ENCODE peak calls at places on chromosomes 13 and 19, in four cellular contexts. D, F, X and M are unnamed samples.

GRCh38 chr13:23928985-23929384 is 31.7 kb upstream of the C1QTNF9B start:
- DNase-seq in F (no peak), D (no peak), X (no peak), M (peak)

GRCh38 chr19:17510220-17510993 is 1.0 kb upstream of the PGLS start:
- DNase-seq in F (no peak), D (no peak), X (no peak), M (no peak)

GRCh38 chr13:76884167-76884566 is 2.0 kb downstream of the KCTD12 start:
- DNase-seq in D (peak), X (no peak), F (no peak), M (peak)

GRCh38 chr19:18860725-18861124 is 29.0 kb downstream of the UPF1 start:
- DNase-seq in F (no peak), X (no peak), D (no peak), M (no peak)

GRCh38 chr19:21581646-21582045 is 76.2 kb downstream of the ZNF429 start:
- DNase-seq in D (no peak), X (no peak), F (no peak), M (no peak)

GRCh38 chr13:102922184-102922583 is 76.4 kb downstream of the ERCC5 start:
- DNase-seq in F (no peak), X (no peak), D (no peak), M (no peak)

GRCh38 chr19:46056536-46056935 is 15.7 kb upstream of the IGFL4 start:
- DNase-seq in X (no peak), D (no peak), F (no peak), M (peak)

GRCh38 chr13:92510416-92510815 is 716.2 kb upstream of the GPC6 start:
- DNase-seq in D (no peak), X (no peak), F (no peak), M (no peak)

GRCh38 chr13:49690133-49690989 is 925 bp downstream of the EBPL start:
- DNase-seq in X (peak), D (no peak), F (no peak), M (peak)

GRCh38 chr19:18029617-18030338 is 21.8 kb downstream of the ARRDC2 start:
- DNase-seq in X (no peak), F (no peak), D (no peak), M (peak)

GRCh38 chr13:43469791-43470190 is 317.0 kb downstream of the ENOX1 start:
- DNase-seq in D (no peak), F (no peak), X (no peak), M (no peak)

GRCh38 chr19:54207908-54208783 is 7.5 kb downstream of the RPS9 start:
- DNase-seq in X (no peak), F (peak), D (peak), M (peak)

GRCh38 chr19:54114340-54114826 is 1.1 kb downstream of the TFPT start:
- DNase-seq in X (peak), F (peak), D (peak), M (peak)

GRCh38 chr19:46621191-46622117 is 3.4 kb downstream of the PTGIR start:
- DNase-seq in D (no peak), F (no peak), X (no peak), M (no peak)

GRCh38 chr19:8430650-8431049 is 14.1 kb upstream of the HNRNPM start:
- DNase-seq in D (no peak), X (no peak), F (no peak), M (no peak)

GRCh38 chr13:112970552-112971287 is 1.7 kb downstream of the MCF2L start:
- DNase-seq in D (no peak), X (no peak), F (no peak), M (no peak)

GRCh38 chr13:72808917-72809500 is 27.1 kb downstream of the PIBF1 start:
- DNase-seq in F (no peak), D (no peak), X (no peak), M (no peak)

GRCh38 chr19:50537306-50537685 is 23.6 kb upstream of the ASPDH start:
- DNase-seq in F (no peak), D (no peak), X (no peak), M (no peak)

GRCh38 chr13:79445968-79446645 is 34.8 kb upstream of the NDFIP2 start:
- DNase-seq in D (peak), X (no peak), F (no peak), M (no peak)

GRCh38 chr19:53193534-53194222 is 520 bp upstream of the ZNF665 start:
- DNase-seq in F (no peak), D (no peak), X (no peak), M (no peak)

GRCh38 chr13:112889351-112890290 is 79.4 kb upstream of the MCF2L start:
- DNase-seq in F (no peak), D (peak), X (no peak), M (no peak)

GRCh38 chr13:29978211-29978610 is 127.8 kb upstream of the UBL3 start:
- DNase-seq in D (no peak), X (no peak), F (no peak), M (no peak)

GRCh38 chr19:38693380-38694223 is 46.2 kb downstream of the ACTN4 start:
- DNase-seq in D (peak), X (peak), F (no peak), M (peak)

GRCh38 chr19:39595950-39596349 is 6.4 kb upstream of the LGALS13 start:
- DNase-seq in F (no peak), X (no peak), D (no peak), M (peak)

GRCh38 chr13:103066991-103067390 is 774 bp upstream of the SLC10A2 start:
- DNase-seq in F (no peak), D (no peak), X (no peak), M (no peak)

GRCh38 chr19:55099557-55100506 is 17.6 kb downstream of the PPP1R12C start:
- DNase-seq in F (no peak), X (no peak), D (peak), M (no peak)

GRCh38 chr19:510606-511100 is 3.4 kb downstream of the TPGS1 start:
- DNase-seq in X (peak), D (peak), F (peak), M (peak)

GRCh38 chr19:54654447-54655321 is 8.1 kb upstream of the LILRB4 start:
- DNase-seq in D (no peak), F (no peak), X (no peak), M (no peak)

GRCh38 chr19:2524840-2525723 is 49.2 kb downstream of the GADD45B start:
- DNase-seq in X (no peak), D (peak), F (no peak), M (peak)

GRCh38 chr19:16018801-16019551 is 57.3 kb upstream of the TPM4 start:
- DNase-seq in F (no peak), D (peak), X (no peak), M (no peak)

GRCh38 chr19:48445256-48445605 is 552 bp upstream of the GRWD1 start:
- DNase-seq in D (peak), F (peak), X (no peak), M (peak)

GRCh38 chr19:32404939-32405430 is 585 bp upstream of the DPY19L3 start:
- DNase-seq in D (no peak), F (peak), X (no peak), M (peak)

GRCh38 chr13:30872685-30873443 is 33.2 kb upstream of the MEDAG start:
- DNase-seq in F (no peak), D (peak), X (no peak), M (peak)

GRCh38 chr19:16301999-16302694 is 22.5 kb upstream of the KLF2 start:
- DNase-seq in D (no peak), F (no peak), X (no peak), M (peak)

GRCh38 chr13:104608280-104608679 is 1542.1 kb upstream of the SLC10A2 start:
- DNase-seq in X (no peak), F (no peak), D (no peak), M (no peak)

GRCh38 chr19:54178581-54179261 is 5.8 kb upstream of the TMC4 start:
- DNase-seq in X (no peak), F (no peak), D (peak), M (no peak)

GRCh38 chr19:53394522-53394973 is 401 bp upstream of the ZNF765 start:
- DNase-seq in D (peak), F (no peak), X (no peak), M (no peak)

GRCh38 chr19:56946164-56946563 is 105.6 kb upstream of the PEG3 start:
- DNase-seq in D (no peak), X (no peak), F (no peak), M (no peak)

GRCh38 chr19:11446652-11447301 is 11.3 kb downstream of the PRKCSH start:
- DNase-seq in X (peak), F (no peak), D (peak), M (no peak)

GRCh38 chr19:47158879-47159509 is 28.4 kb downstream of the SAE1 start:
- DNase-seq in D (no peak), F (no peak), X (no peak), M (no peak)